ENCODE peak calls at places on chromosomes 12 and 14, in six cellular contexts. Y is psoas muscle; W is vagina; E is HEK293T; R is activated naive CD4-positive, alpha-beta T cell; D is tibial artery. N is an unnamed sample.

GRCh38 chr12:78229491-78230209 is 399.0 kb downstream of the NAV3 start:
- DNase-seq in Y (no peak), W (no peak), E (peak), R (no peak), D (no peak), N (no peak)

GRCh38 chr12:26821212-26821701 is 11.7 kb downstream of the ITPR2 start:
- DNase-seq in Y (no peak), W (no peak), E (no peak), R (no peak), D (no peak), N (no peak)

GRCh38 chr12:117660896-117661295 is 299.5 kb upstream of the NOS1 start:
- DNase-seq in Y (no peak), W (no peak), E (no peak), R (no peak), D (no peak), N (no peak)

GRCh38 chr12:42868291-42868690 is 278.7 kb upstream of the PRICKLE1 start:
- DNase-seq in Y (no peak), W (no peak), E (no peak), R (no peak), D (no peak), N (no peak)

GRCh38 chr14:48703728-48704467 is 882.3 kb downstream of the RPS29 start:
- DNase-seq in Y (no peak), W (no peak), E (no peak), R (no peak), D (no peak), N (no peak)

GRCh38 chr14:105199093-105199492 is 18.0 kb upstream of the NUDT14 start:
- DNase-seq in Y (no peak), W (no peak), E (no peak), R (no peak), D (no peak), N (no peak)

GRCh38 chr12:91667698-91668097 is 477.9 kb downstream of the BTG1 start:
- DNase-seq in Y (no peak), W (no peak), E (no peak), R (no peak), D (no peak), N (no peak)

GRCh38 chr12:100295764-100296555 is 29.0 kb downstream of the SCYL2 start:
- DNase-seq in Y (no peak), W (no peak), E (no peak), R (no peak), D (no peak), N (no peak)

GRCh38 chr12:50689437-50689836 is 74.5 kb upstream of the ATF1 start:
- DNase-seq in Y (no peak), W (no peak), E (no peak), R (no peak), D (no peak), N (no peak)

GRCh38 chr14:31950760-31951637 is 126.1 kb upstream of the ARHGAP5 start:
- DNase-seq in Y (peak), W (no peak), E (peak), R (no peak), D (no peak), N (peak)

GRCh38 chr14:85531594-85532391 is 1.8 kb downstream of the FLRT2 start:
- DNase-seq in Y (peak), W (peak), E (no peak), R (no peak), D (peak), N (peak)